ENCODE peak calls at places on chromosomes 2 and 18, in eight cellular contexts. F is left cardiac atrium; V is CD4-positive, CD25-positive, alpha-beta regulatory T cell; K is activated naive CD4-positive, alpha-beta T cell treated with anti-CD3 and anti-CD28 coated beads, Interleukin-2, amount 10 ng/mL, durations not matched to agents 7 days and 5 days; O is stromal cell of bone marrow; I is ureter; W is IMR-90; N is stimulated activated CD4-positive, alpha-beta T cell treated with anti-CD3 and anti-CD28 coated beads, Interleukin-4, amount 100 ng/mL, for 48 hours. U is an unnamed sample.

GRCh38 chr2:233815861-233816260 is 37.7 kb downstream of the MROH2A start:
- DNase-seq in N (no peak), O (no peak), F (no peak), K (no peak), W (no peak), V (no peak), I (no peak), U (no peak)

GRCh38 chr18:76805221-76805620 is 17.1 kb upstream of the ZNF236 start:
- DNase-seq in W (peak), V (no peak), K (no peak), O (no peak), N (no peak), F (no peak), I (no peak), U (peak)

GRCh38 chr2:181374741-181375675 is 82.2 kb upstream of the ITGA4 start:
- DNase-seq in N (no peak), K (no peak), I (no peak), V (no peak), O (no peak), W (no peak), F (no peak), U (no peak)

GRCh38 chr2:233424028-233424951 is 70.0 kb downstream of the DGKD start:
- DNase-seq in O (no peak), I (peak), V (no peak), N (no peak), K (no peak), F (peak), W (no peak), U (peak)

GRCh38 chr2:43796206-43796605 is 22.4 kb downstream of the DYNC2LI1 start:
- DNase-seq in V (no peak), W (no peak), I (no peak), O (no peak), F (no peak), K (no peak), N (no peak), U (no peak)

GRCh38 chr2:127591221-127591923 is 54.6 kb upstream of the GPR17 start:
- DNase-seq in I (peak), F (peak), O (no peak), W (peak), N (peak), K (peak), V (peak), U (peak)

GRCh38 chr2:191811807-191812602 is 34.9 kb downstream of the CAVIN2 start:
- DNase-seq in V (no peak), W (peak), K (peak), N (peak), F (peak), O (peak), I (peak), U (peak)

GRCh38 chr2:140882671-140883620 is 1247.9 kb downstream of the LRP1B start:
- DNase-seq in F (no peak), K (no peak), I (no peak), V (no peak), N (no peak), W (peak), O (no peak), U (no peak)

GRCh38 chr2:107072150-107072940 is 186.4 kb upstream of the ST6GAL2 start:
- DNase-seq in I (no peak), W (no peak), N (no peak), V (no peak), F (no peak), K (no peak), O (no peak), U (no peak)

GRCh38 chr2:144481109-144481508 is 38.8 kb downstream of the ZEB2 start:
- DNase-seq in W (no peak), I (no peak), F (no peak), O (no peak), K (no peak), N (no peak), V (no peak), U (no peak)

GRCh38 chr2:105249181-105249580 is 7.6 kb downstream of the GPR45 start:
- DNase-seq in O (no peak), W (no peak), I (no peak), K (no peak), F (no peak), V (no peak), N (no peak), U (peak)

GRCh38 chr2:77520981-77521380 is 1.2 kb downstream of the LRRTM4 start:
- DNase-seq in K (no peak), N (no peak), I (no peak), F (no peak), V (no peak), W (no peak), O (peak), U (no peak)

GRCh38 chr2:108579631-108580030 is 45.4 kb downstream of the LIMS1 start:
- DNase-seq in W (peak), I (no peak), F (peak), O (no peak), V (no peak), K (no peak), N (no peak), U (no peak)

GRCh38 chr2:48694143-48694542 is 61.4 kb downstream of the LHCGR start:
- DNase-seq in N (no peak), V (no peak), K (no peak), I (no peak), F (no peak), W (peak), O (no peak), U (peak)

GRCh38 chr2:25479761-25480160 is 138.0 kb upstream of the DNMT3A start:
- DNase-seq in F (no peak), K (no peak), W (no peak), O (no peak), V (no peak), N (no peak), I (no peak), U (peak)

GRCh38 chr2:115036818-115037217 is 594.4 kb downstream of the DPP10 start:
- DNase-seq in F (no peak), V (no peak), K (no peak), I (no peak), N (no peak), W (no peak), O (no peak), U (no peak)

GRCh38 chr2:225590932-225591331 is 191.4 kb downstream of the NYAP2 start:
- DNase-seq in N (no peak), V (no peak), K (no peak), W (no peak), O (no peak), I (no peak), F (no peak), U (no peak)

GRCh38 chr2:127560201-127560928 is 24.9 kb downstream of the MYO7B start:
- DNase-seq in K (no peak), O (peak), F (no peak), I (peak), W (no peak), N (no peak), V (no peak), U (peak)

GRCh38 chr2:28684142-28684858 is 67.3 kb upstream of the PPP1CB start:
- DNase-seq in O (no peak), N (no peak), I (no peak), W (no peak), F (no peak), V (no peak), K (no peak), U (no peak)

GRCh38 chr2:49936965-49937364 is 782.6 kb upstream of the FSHR start:
- DNase-seq in W (no peak), O (no peak), I (no peak), V (no peak), N (no peak), K (no peak), F (no peak), U (no peak)

GRCh38 chr2:29530281-29530680 is 391.1 kb downstream of the ALK start:
- DNase-seq in F (no peak), I (no peak), W (peak), K (no peak), O (no peak), N (no peak), V (no peak), U (no peak)

U was measured in mammary epithelial cell.